ENCODE peak calls at places on chromosome 2, in four cellular contexts. F is heart left ventricle, Y is GM13976, G is GM03348. B is an unnamed sample.

GRCh38 chr2:118077636-118078247 is 10.5 kb upstream of the INSIG2 start:
- DNase-seq in F (no peak), G (no peak), Y (no peak), B (no peak)

GRCh38 chr2:127007652-127008051 is 99.3 kb downstream of the BIN1 start:
- DNase-seq in Y (no peak), G (peak; percentile 71), F (no peak), B (no peak)

GRCh38 chr2:226891780-226892590 is 56.1 kb downstream of the RHBDD1 start:
- DNase-seq in G (peak; percentile 81), Y (no peak), F (no peak), B (no peak)

GRCh38 chr2:222572761-222573174 is 83.1 kb downstream of the FARSB start:
- DNase-seq in F (no peak), Y (no peak), G (peak; percentile 48), B (no peak)

GRCh38 chr2:99831772-99832171 is 310.6 kb downstream of the AFF3 start:
- DNase-seq in G (no peak), F (no peak), Y (no peak), B (no peak)

GRCh38 chr2:172279843-172280242 is 147.5 kb upstream of the ITGA6 start:
- DNase-seq in F (no peak), G (no peak), Y (no peak), B (no peak)

GRCh38 chr2:108611021-108611420 is 76.8 kb downstream of the LIMS1 start:
- DNase-seq in G (no peak), Y (peak; percentile 40), F (no peak), B (no peak)

GRCh38 chr2:46379213-46380037 is 82.2 kb downstream of the EPAS1 start:
- DNase-seq in G (no peak), Y (no peak), F (no peak), B (no peak)

GRCh38 chr2:55026202-55026601 is 24.0 kb downstream of the RTN4 start:
- DNase-seq in Y (no peak), G (peak; percentile 12), F (no peak), B (no peak)

GRCh38 chr2:88016948-88017779 is 817 bp upstream of the RNU2-63P start:
- DNase-seq in G (no peak), F (no peak), Y (peak; percentile 80), B (peak; percentile 75)

B was measured in GM10248.